ENCODE peak calls at places on chromosomes 16 and 17, in six cellular contexts. One of them, this sample, is unnamed.
A peak's percentile ranks its signal among the peaks of the same experiment; 100 is the strongest.

GRCh38 chr17:75346906-75347305 is 57.7 kb upstream of the SLC25A19 start:
- DNase-seq in NCI-H2171: no peak
- DNase-seq in OCI-M1: peak; percentile 96
- DNase-seq in activated CD4-positive, alpha-beta T cell treated with anti-CD3 and anti-CD28 coated beads, Interleukin-2, amount 50 U/mL, for 1 hour: no peak
- DNase-seq in AG08395: peak; percentile 19
- DNase-seq in AG09319: no peak
- DNase-seq in this sample: no peak

GRCh38 chr16:21242756-21243155 is 9.3 kb downstream of the ANKS4B start:
- DNase-seq in NCI-H2171: no peak
- DNase-seq in OCI-M1: no peak
- DNase-seq in activated CD4-positive, alpha-beta T cell treated with anti-CD3 and anti-CD28 coated beads, Interleukin-2, amount 50 U/mL, for 1 hour: no peak
- DNase-seq in AG08395: no peak
- DNase-seq in AG09319: no peak
- DNase-seq in this sample: no peak

GRCh38 chr16:11386791-11387546 is 41.7 kb downstream of the RMI2 start:
- DNase-seq in NCI-H2171: no peak
- DNase-seq in OCI-M1: peak; percentile 54
- DNase-seq in activated CD4-positive, alpha-beta T cell treated with anti-CD3 and anti-CD28 coated beads, Interleukin-2, amount 50 U/mL, for 1 hour: no peak
- DNase-seq in AG08395: peak; percentile 74
- DNase-seq in AG09319: no peak
- DNase-seq in this sample: no peak

GRCh38 chr16:49859139-49859947 is 3.4 kb upstream of the ZNF423 start:
- DNase-seq in NCI-H2171: peak; percentile 49
- DNase-seq in OCI-M1: no peak
- DNase-seq in activated CD4-positive, alpha-beta T cell treated with anti-CD3 and anti-CD28 coated beads, Interleukin-2, amount 50 U/mL, for 1 hour: no peak
- DNase-seq in AG08395: no peak
- DNase-seq in AG09319: no peak
- DNase-seq in this sample: peak; percentile 56

GRCh38 chr17:16121915-16122314 is 93.4 kb downstream of the NCOR1 start:
- DNase-seq in NCI-H2171: no peak
- DNase-seq in OCI-M1: no peak
- DNase-seq in activated CD4-positive, alpha-beta T cell treated with anti-CD3 and anti-CD28 coated beads, Interleukin-2, amount 50 U/mL, for 1 hour: no peak
- DNase-seq in AG08395: no peak
- DNase-seq in AG09319: no peak
- DNase-seq in this sample: no peak

GRCh38 chr16:87597324-87597830 is 4.9 kb upstream of the JPH3 start:
- DNase-seq in NCI-H2171: no peak
- DNase-seq in OCI-M1: no peak
- DNase-seq in activated CD4-positive, alpha-beta T cell treated with anti-CD3 and anti-CD28 coated beads, Interleukin-2, amount 50 U/mL, for 1 hour: no peak
- DNase-seq in AG08395: no peak
- DNase-seq in AG09319: no peak
- DNase-seq in this sample: no peak

GRCh38 chr17:70187383-70187782 is 18.1 kb downstream of the KCNJ2 start:
- DNase-seq in NCI-H2171: no peak
- DNase-seq in OCI-M1: no peak
- DNase-seq in activated CD4-positive, alpha-beta T cell treated with anti-CD3 and anti-CD28 coated beads, Interleukin-2, amount 50 U/mL, for 1 hour: no peak
- DNase-seq in AG08395: peak; percentile 61
- DNase-seq in AG09319: no peak
- DNase-seq in this sample: no peak

GRCh38 chr17:31313982-31314787 is at the start of gene EVI2B:
- DNase-seq in NCI-H2171: no peak
- DNase-seq in OCI-M1: peak; percentile 93
- DNase-seq in activated CD4-positive, alpha-beta T cell treated with anti-CD3 and anti-CD28 coated beads, Interleukin-2, amount 50 U/mL, for 1 hour: no peak
- DNase-seq in AG08395: no peak
- DNase-seq in AG09319: no peak
- DNase-seq in this sample: no peak

GRCh38 chr16:71933913-71934696 is 38.8 kb downstream of the IST1 start:
- DNase-seq in NCI-H2171: no peak
- DNase-seq in OCI-M1: no peak
- DNase-seq in activated CD4-positive, alpha-beta T cell treated with anti-CD3 and anti-CD28 coated beads, Interleukin-2, amount 50 U/mL, for 1 hour: no peak
- DNase-seq in AG08395: peak; percentile 13
- DNase-seq in AG09319: no peak
- DNase-seq in this sample: no peak

GRCh38 chr17:7241047-7241733 is 1.1 kb downstream of the GABARAP start:
- DNase-seq in NCI-H2171: no peak
- DNase-seq in OCI-M1: peak; percentile 61
- DNase-seq in activated CD4-positive, alpha-beta T cell treated with anti-CD3 and anti-CD28 coated beads, Interleukin-2, amount 50 U/mL, for 1 hour: no peak
- DNase-seq in AG08395: no peak
- DNase-seq in AG09319: no peak
- DNase-seq in this sample: no peak

GRCh38 chr17:33927732-33928133 is 327.4 kb upstream of the CCL2 start:
- DNase-seq in NCI-H2171: peak; percentile 43
- DNase-seq in OCI-M1: peak; percentile 68
- DNase-seq in activated CD4-positive, alpha-beta T cell treated with anti-CD3 and anti-CD28 coated beads, Interleukin-2, amount 50 U/mL, for 1 hour: no peak
- DNase-seq in AG08395: peak; percentile 46
- DNase-seq in AG09319: no peak
- DNase-seq in this sample: no peak

GRCh38 chr17:50794361-50794760 is 27.0 kb upstream of the ANKRD40CL start:
- DNase-seq in NCI-H2171: no peak
- DNase-seq in OCI-M1: no peak
- DNase-seq in activated CD4-positive, alpha-beta T cell treated with anti-CD3 and anti-CD28 coated beads, Interleukin-2, amount 50 U/mL, for 1 hour: no peak
- DNase-seq in AG08395: no peak
- DNase-seq in AG09319: no peak
- DNase-seq in this sample: no peak

GRCh38 chr17:40566027-40566426 is 755 bp upstream of the CCR7 start:
- DNase-seq in NCI-H2171: no peak
- DNase-seq in OCI-M1: peak; percentile 27
- DNase-seq in activated CD4-positive, alpha-beta T cell treated with anti-CD3 and anti-CD28 coated beads, Interleukin-2, amount 50 U/mL, for 1 hour: no peak
- DNase-seq in AG08395: no peak
- DNase-seq in AG09319: no peak
- DNase-seq in this sample: no peak

GRCh38 chr17:59627770-59628171 is 8.1 kb downstream of the CLTC start:
- DNase-seq in NCI-H2171: no peak
- DNase-seq in OCI-M1: peak; percentile 33
- DNase-seq in activated CD4-positive, alpha-beta T cell treated with anti-CD3 and anti-CD28 coated beads, Interleukin-2, amount 50 U/mL, for 1 hour: no peak
- DNase-seq in AG08395: no peak
- DNase-seq in AG09319: no peak
- DNase-seq in this sample: no peak

This sample was measured in DMS 273 treated with DMSO at 0.1 percent for 48 hours.